ENCODE peak calls at places on chromosomes 12 and 14, in five cellular contexts. D, A, W, C and U are unnamed samples.

GRCh38 chr14:75711796-75712211 is 50.8 kb downstream of the TTLL5 start:
- DNase-seq in D (peak; percentile 87), A (peak; percentile 80), W (peak; percentile 93), C (no peak), U (peak; percentile 74)

GRCh38 chr12:95258146-95258545 is 40.5 kb downstream of the VEZT start:
- DNase-seq in D (no peak), A (no peak), W (no peak), C (no peak), U (no peak)

GRCh38 chr12:18461738-18462137 is 200.4 kb downstream of the PIK3C2G start:
- DNase-seq in D (peak; percentile 69), A (no peak), W (peak; percentile 36), C (no peak), U (no peak)

GRCh38 chr12:127629066-127629820 is 637.7 kb upstream of the TMEM132C start:
- DNase-seq in D (peak; percentile 25), A (no peak), W (peak; percentile 10), C (no peak), U (no peak)

GRCh38 chr12:130987151-130987931 is 33.6 kb downstream of the ADGRD1 start:
- DNase-seq in D (no peak), A (peak; percentile 44), W (no peak), C (no peak), U (no peak)

GRCh38 chr12:105100207-105100985 is 7.1 kb upstream of the WASHC4 start:
- DNase-seq in D (peak; percentile 62), A (no peak), W (peak; percentile 15), C (no peak), U (no peak)

GRCh38 chr12:121038861-121039654 is at the start of gene OASL:
- DNase-seq in D (peak; percentile 68), A (no peak), W (peak; percentile 57), C (peak; percentile 68), U (no peak)

GRCh38 chr12:78540621-78541336 is 323.8 kb upstream of the SYT1 start:
- DNase-seq in D (peak; percentile 12), A (no peak), W (no peak), C (no peak), U (no peak)

GRCh38 chr12:57614178-57614947 is 3.1 kb downstream of the ARHGEF25 start:
- DNase-seq in D (peak; percentile 26), A (peak; percentile 77), W (no peak), C (no peak), U (no peak)

GRCh38 chr14:52923902-52924575 is 26.8 kb downstream of the FERMT2 start:
- DNase-seq in D (no peak), A (no peak), W (no peak), C (no peak), U (no peak)

GRCh38 chr14:56333361-56334279 is 215.4 kb downstream of the PELI2 start:
- DNase-seq in D (peak; percentile 68), A (no peak), W (peak; percentile 41), C (no peak), U (peak; percentile 63)

GRCh38 chr12:12598864-12599263 is 12.8 kb upstream of the CREBL2 start:
- DNase-seq in D (no peak), A (no peak), W (no peak), C (no peak), U (no peak)